ENCODE peak calls at places on chromosomes 3 and 15, in four cellular contexts. One of them, this sample, is unnamed. For H3K36me3, the result is how much of the 10 kb centered on the place peaks cover.

GRCh38 chr3:188230962-188231361 is 77.0 kb downstream of the LPP start:
- DNase-seq in fibroblast of lung: peak
- DNase-seq in brain microvascular endothelial cell: no peak
- DNase-seq in transverse colon: no peak
- DNase-seq in this sample: no peak

GRCh38 chr15:55703873-55704285 is 39.1 kb downstream of the PRTG start:
- DNase-seq in fibroblast of lung: peak
- DNase-seq in brain microvascular endothelial cell: no peak
- DNase-seq in transverse colon: no peak
- DNase-seq in this sample: no peak

GRCh38 chr3:179526989-179527391 is 35.7 kb upstream of the ACTL6A start:
- DNase-seq in fibroblast of lung: peak
- DNase-seq in brain microvascular endothelial cell: peak
- DNase-seq in transverse colon: peak
- DNase-seq in this sample: no peak

GRCh38 chr3:138066383-138066782 is 49.0 kb downstream of the DZIP1L start:
- DNase-seq in fibroblast of lung: no peak
- DNase-seq in brain microvascular endothelial cell: no peak
- DNase-seq in transverse colon: no peak
- DNase-seq in this sample: no peak

GRCh38 chr3:111484666-111485065 is 57.3 kb upstream of the CD96 start:
- DNase-seq in fibroblast of lung: peak
- DNase-seq in brain microvascular endothelial cell: no peak
- DNase-seq in transverse colon: no peak
- DNase-seq in this sample: no peak

GRCh38 chr15:50247819-50248650 is 17.5 kb downstream of the HDC start:
- DNase-seq in fibroblast of lung: no peak
- DNase-seq in brain microvascular endothelial cell: peak
- DNase-seq in transverse colon: peak
- DNase-seq in this sample: no peak

GRCh38 chr3:159667261-159667660 is 321.4 kb upstream of the IL12A start:
- DNase-seq in fibroblast of lung: peak
- DNase-seq in brain microvascular endothelial cell: no peak
- DNase-seq in transverse colon: no peak
- DNase-seq in this sample: no peak

GRCh38 chr3:159609620-159610019 is 379.0 kb upstream of the IL12A start:
- DNase-seq in fibroblast of lung: peak
- DNase-seq in brain microvascular endothelial cell: peak
- DNase-seq in transverse colon: no peak
- DNase-seq in this sample: no peak

GRCh38 chr3:775178-775885 is 317.5 kb upstream of the CNTN6 start:
- DNase-seq in fibroblast of lung: no peak
- DNase-seq in brain microvascular endothelial cell: no peak
- DNase-seq in transverse colon: no peak
- DNase-seq in this sample: no peak

GRCh38 chr3:112634786-112635541 is 6.0 kb downstream of the CCDC80 start:
- DNase-seq in fibroblast of lung: no peak
- DNase-seq in brain microvascular endothelial cell: no peak
- DNase-seq in transverse colon: no peak
- DNase-seq in this sample: no peak

GRCh38 chr15:40103124-40103858 is 5.4 kb downstream of the BMF start:
- DNase-seq in fibroblast of lung: peak
- DNase-seq in brain microvascular endothelial cell: no peak
- DNase-seq in transverse colon: peak
- DNase-seq in this sample: no peak

GRCh38 chr15:58065445-58066041 is at the start of gene ALDH1A2:
- DNase-seq in fibroblast of lung: no peak
- DNase-seq in brain microvascular endothelial cell: no peak
- DNase-seq in transverse colon: peak
- DNase-seq in this sample: peak

GRCh38 chr15:84911879-84912660 is 27.6 kb downstream of the SLC28A1 start:
- DNase-seq in fibroblast of lung: peak
- DNase-seq in brain microvascular endothelial cell: peak
- DNase-seq in transverse colon: peak
- DNase-seq in this sample: no peak

GRCh38 chr3:17686613-17687012 is 55.8 kb downstream of the TBC1D5 start:
- DNase-seq in fibroblast of lung: no peak
- DNase-seq in brain microvascular endothelial cell: no peak
- DNase-seq in transverse colon: no peak
- DNase-seq in this sample: peak

GRCh38 chr15:62850318-62850717 is 192.2 kb upstream of the TPM1 start:
- DNase-seq in fibroblast of lung: no peak
- DNase-seq in brain microvascular endothelial cell: no peak
- DNase-seq in transverse colon: no peak
- DNase-seq in this sample: no peak

GRCh38 chr3:129058441-129059194 is 2.0 kb upstream of the GP9 start:
- DNase-seq in fibroblast of lung: no peak
- DNase-seq in brain microvascular endothelial cell: no peak
- DNase-seq in transverse colon: peak
- DNase-seq in this sample: no peak

GRCh38 chr3:196688349-196688748 is 23.7 kb downstream of the CEP19 start:
- DNase-seq in fibroblast of lung: peak
- DNase-seq in brain microvascular endothelial cell: peak
- DNase-seq in transverse colon: peak
- DNase-seq in this sample: no peak

GRCh38 chr3:142723665-142723967 is 218 bp upstream of the TRPC1 start:
- DNase-seq in fibroblast of lung: no peak
- DNase-seq in brain microvascular endothelial cell: no peak
- DNase-seq in transverse colon: peak
- DNase-seq in this sample: no peak

GRCh38 chr15:36724901-36725300 is 145.5 kb downstream of the CDIN1 start:
- DNase-seq in fibroblast of lung: no peak
- DNase-seq in brain microvascular endothelial cell: no peak
- DNase-seq in transverse colon: no peak
- DNase-seq in this sample: no peak

GRCh38 chr3:107662109-107662477 is 139.3 kb downstream of the BBX start:
- DNase-seq in fibroblast of lung: peak
- DNase-seq in brain microvascular endothelial cell: peak
- DNase-seq in transverse colon: no peak
- DNase-seq in this sample: no peak

GRCh38 chr3:175255698-175256097 is 396.6 kb downstream of the NAALADL2 start:
- DNase-seq in fibroblast of lung: peak
- DNase-seq in brain microvascular endothelial cell: peak
- DNase-seq in transverse colon: no peak
- DNase-seq in this sample: no peak

GRCh38 chr3:77563012-77563411 is 523.1 kb downstream of the ROBO2 start:
- DNase-seq in fibroblast of lung: no peak
- DNase-seq in brain microvascular endothelial cell: no peak
- DNase-seq in transverse colon: no peak
- DNase-seq in this sample: no peak

GRCh38 chr15:64246364-64247189 is 83.8 kb upstream of the PPIB start:
- DNase-seq in fibroblast of lung: peak
- DNase-seq in brain microvascular endothelial cell: peak
- DNase-seq in transverse colon: no peak
- DNase-seq in this sample: peak

GRCh38 chr3:169104541-169104940 is 559.0 kb downstream of the MECOM start:
- DNase-seq in fibroblast of lung: peak
- DNase-seq in brain microvascular endothelial cell: peak
- DNase-seq in transverse colon: no peak
- DNase-seq in this sample: no peak

GRCh38 chr3:55570361-55570760 is 83.3 kb upstream of the WNT5A start:
- DNase-seq in fibroblast of lung: peak
- DNase-seq in brain microvascular endothelial cell: no peak
- DNase-seq in transverse colon: no peak
- DNase-seq in this sample: peak

GRCh38 chr3:136055491-136055890 is 90.0 kb downstream of the PPP2R3A start:
- DNase-seq in fibroblast of lung: peak
- DNase-seq in brain microvascular endothelial cell: no peak
- DNase-seq in transverse colon: no peak
- DNase-seq in this sample: no peak

GRCh38 chr15:88256261-88257230 is at the start of gene NTRK3:
- DNase-seq in fibroblast of lung: peak
- DNase-seq in brain microvascular endothelial cell: no peak
- DNase-seq in transverse colon: no peak
- DNase-seq in this sample: no peak

DNA sequence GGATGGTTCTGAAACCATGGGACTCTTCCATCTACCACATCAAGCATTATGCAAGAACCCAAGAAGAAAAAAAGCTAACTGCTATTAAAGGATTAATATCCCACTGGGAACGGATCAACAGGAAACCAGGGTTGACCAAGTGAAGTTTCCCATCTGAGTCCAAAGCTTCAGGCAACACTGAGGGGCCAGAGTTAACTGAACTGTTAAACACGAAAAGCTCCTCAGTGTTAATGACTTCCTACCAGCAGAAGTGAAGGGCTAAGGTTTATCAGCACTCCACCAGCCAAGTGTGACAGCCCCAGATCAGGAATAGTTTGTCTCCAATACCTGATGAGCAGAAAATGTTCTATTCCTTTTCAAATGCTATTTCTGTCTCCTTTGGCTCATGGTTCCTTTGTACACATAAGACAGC is 36.7 kb downstream of the PTPN9 start:
- DNase-seq in fibroblast of lung: no peak
- DNase-seq in brain microvascular endothelial cell: no peak
- DNase-seq in transverse colon: no peak
- DNase-seq in this sample: peak
- H3K27ac ChIP-seq in fibroblast of lung: no peak
- H3K27ac ChIP-seq in brain microvascular endothelial cell: no peak
- H3K27ac ChIP-seq in transverse colon: peak
- H3K27ac ChIP-seq in this sample: peak

DNA sequence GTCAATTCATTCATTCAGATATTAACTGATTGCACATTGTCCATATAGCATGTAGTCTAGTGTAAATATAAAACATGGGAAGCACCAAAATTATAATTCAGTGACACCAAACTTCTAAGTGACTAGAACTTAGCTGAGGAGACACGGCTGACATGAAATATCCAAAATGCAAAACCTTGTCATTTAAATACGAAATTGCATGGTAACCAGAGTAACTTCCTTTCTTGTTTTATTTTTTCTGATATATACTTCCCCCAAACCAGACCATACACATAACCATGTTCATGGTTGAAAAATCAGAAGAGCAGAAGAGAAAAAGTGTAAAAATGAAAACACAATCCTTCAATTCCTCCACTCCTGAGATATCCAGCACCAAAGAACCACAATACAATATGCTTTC is 38.0 kb downstream of the CBLB start:
- DNase-seq in fibroblast of lung: no peak
- DNase-seq in brain microvascular endothelial cell: no peak
- DNase-seq in transverse colon: no peak
- DNase-seq in this sample: no peak
- H3K4me3 ChIP-seq in fibroblast of lung: no peak
- H3K4me3 ChIP-seq in brain microvascular endothelial cell: no peak
- H3K4me3 ChIP-seq in transverse colon: no peak
- H3K4me3 ChIP-seq in this sample: no peak

DNA sequence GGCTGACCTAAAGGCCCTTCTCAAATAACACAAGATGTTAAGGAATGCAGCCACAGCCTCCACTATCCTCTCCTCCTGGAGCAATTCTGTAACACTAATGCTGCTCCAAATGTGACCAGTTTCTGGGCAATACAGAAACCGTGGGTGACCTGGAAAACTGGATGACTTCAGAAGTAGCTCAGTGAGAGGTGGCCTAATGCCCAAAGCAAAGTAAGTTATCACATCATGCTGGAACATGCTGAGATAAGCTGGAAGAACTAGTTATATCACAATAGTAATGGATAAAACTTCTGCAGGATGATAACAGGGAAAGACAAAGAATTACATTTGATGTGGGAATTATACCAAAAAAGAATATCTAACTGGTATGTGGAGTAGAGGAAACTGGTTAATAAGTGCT is 72.0 kb downstream of the DHX30 start:
- DNase-seq in fibroblast of lung: peak
- DNase-seq in brain microvascular endothelial cell: no peak
- DNase-seq in transverse colon: no peak
- DNase-seq in this sample: no peak
- H3K36me3 ChIP-seq in fibroblast of lung: under half
- H3K36me3 ChIP-seq in brain microvascular endothelial cell: under half
- H3K36me3 ChIP-seq in transverse colon: under half
- H3K36me3 ChIP-seq in this sample: under half

DNA sequence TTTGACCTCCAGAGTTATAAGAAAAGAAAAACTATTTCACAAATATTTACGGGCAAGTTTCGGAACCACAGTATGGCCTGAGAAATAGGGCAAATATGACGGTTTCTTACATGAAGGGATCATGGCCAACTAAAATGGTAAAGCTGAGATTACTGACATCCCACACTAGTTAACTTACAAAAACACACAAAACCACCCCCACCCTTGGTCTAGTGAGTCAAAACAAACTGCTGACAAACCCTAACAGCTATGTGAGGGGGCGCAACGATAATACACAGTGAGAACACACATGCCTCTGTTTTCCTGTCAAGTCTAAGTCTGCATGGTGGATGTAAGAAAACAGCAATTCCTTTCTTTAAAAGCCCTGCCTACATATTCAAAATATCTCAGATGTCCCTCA is 32.3 kb downstream of the CBLB start:
- DNase-seq in fibroblast of lung: peak
- DNase-seq in brain microvascular endothelial cell: peak
- DNase-seq in transverse colon: no peak
- DNase-seq in this sample: no peak
- H3K27ac ChIP-seq in fibroblast of lung: peak
- H3K27ac ChIP-seq in brain microvascular endothelial cell: peak
- H3K27ac ChIP-seq in transverse colon: no peak
- H3K27ac ChIP-seq in this sample: no peak

GRCh38 chr3:104291878-104292277 is 1074.8 kb upstream of the ALCAM start:
- DNase-seq in fibroblast of lung: peak
- DNase-seq in brain microvascular endothelial cell: peak
- DNase-seq in transverse colon: no peak
- DNase-seq in this sample: no peak
- H3K4me3 ChIP-seq in fibroblast of lung: peak
- H3K4me3 ChIP-seq in brain microvascular endothelial cell: no peak
- H3K4me3 ChIP-seq in transverse colon: no peak
- H3K4me3 ChIP-seq in this sample: no peak

DNA sequence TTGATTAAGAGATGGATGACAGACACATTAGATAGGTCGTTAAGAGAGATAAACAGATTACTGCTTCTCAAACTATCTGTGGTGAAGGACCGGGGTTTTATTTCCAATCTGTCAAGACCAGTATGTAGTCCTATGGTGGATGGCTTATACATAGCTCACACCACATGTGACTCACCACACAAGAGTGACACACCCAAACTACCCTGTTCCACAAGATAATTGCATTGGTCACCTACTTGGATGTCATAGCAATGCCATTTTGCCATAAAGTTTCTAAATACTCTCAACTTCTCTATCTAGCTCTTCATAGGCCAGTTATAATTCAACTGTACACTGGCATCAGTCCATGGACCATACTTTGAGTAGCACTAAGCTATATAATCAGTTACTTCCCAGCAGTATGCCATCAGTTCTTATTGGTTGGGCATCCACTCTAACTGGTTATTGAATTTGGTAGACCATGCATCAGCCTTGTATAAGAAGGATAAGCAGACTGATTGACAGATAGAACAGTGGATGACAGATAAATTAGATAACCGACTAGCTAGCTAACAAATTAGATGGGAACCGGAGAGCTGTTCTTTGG is 11.6 kb downstream of the WWTR1 start:
- DNase-seq in fibroblast of lung: peak
- DNase-seq in brain microvascular endothelial cell: peak
- DNase-seq in transverse colon: no peak
- DNase-seq in this sample: no peak
- H3K36me3 ChIP-seq in fibroblast of lung: under half
- H3K36me3 ChIP-seq in brain microvascular endothelial cell: under half
- H3K36me3 ChIP-seq in transverse colon: under half
- H3K36me3 ChIP-seq in this sample: under half

DNA sequence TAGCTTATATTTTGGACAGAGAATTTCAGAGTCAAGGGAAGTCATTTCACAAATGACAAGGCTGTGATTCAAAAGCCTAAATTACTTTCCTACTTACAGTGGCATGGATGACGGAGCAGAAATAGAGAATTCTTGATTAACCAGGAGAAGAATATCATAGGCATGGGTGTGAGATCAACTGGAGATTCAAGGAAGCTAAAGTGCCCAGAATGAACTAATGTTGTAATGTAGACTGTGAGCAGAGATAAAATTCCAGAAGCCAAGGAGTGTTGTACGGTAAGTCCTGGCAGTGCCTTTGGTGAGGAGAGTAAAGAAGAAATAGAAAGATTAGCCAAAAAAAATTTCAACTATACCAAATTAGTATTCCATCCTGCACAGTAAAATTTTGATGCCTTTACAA is 76.0 kb downstream of the ZBTB20 start:
- DNase-seq in fibroblast of lung: peak
- DNase-seq in brain microvascular endothelial cell: no peak
- DNase-seq in transverse colon: no peak
- DNase-seq in this sample: no peak
- H3K27ac ChIP-seq in fibroblast of lung: no peak
- H3K27ac ChIP-seq in brain microvascular endothelial cell: peak
- H3K27ac ChIP-seq in transverse colon: peak
- H3K27ac ChIP-seq in this sample: no peak